ENCODE peak calls at places on chromosomes 12 and 14, in four cellular contexts. One of them, this sample, is unnamed.

GRCh38 chr14:101082036-101082435 is 178.5 kb upstream of the RTL1 start:
- DNase-seq in transverse colon: no peak
- DNase-seq in IMR-90: no peak
- DNase-seq in stomach: peak; percentile 19
- DNase-seq in this sample: no peak

GRCh38 chr14:69877492-69877891 is 1.7 kb upstream of the SMOC1 start:
- DNase-seq in transverse colon: no peak
- DNase-seq in IMR-90: peak; percentile 74
- DNase-seq in stomach: no peak
- DNase-seq in this sample: peak; percentile 34

GRCh38 chr12:63294327-63294632 is 143.3 kb upstream of the AVPR1A start:
- DNase-seq in transverse colon: no peak
- DNase-seq in IMR-90: peak; percentile 66
- DNase-seq in stomach: no peak
- DNase-seq in this sample: peak; percentile 13

GRCh38 chr12:53452159-53453077 is 516 bp downstream of the PCBP2 start:
- DNase-seq in transverse colon: peak; percentile 85
- DNase-seq in IMR-90: peak; percentile 85
- DNase-seq in stomach: peak; percentile 86
- DNase-seq in this sample: peak; percentile 96

GRCh38 chr12:122061253-122061652 is 17.3 kb upstream of the MLXIP start:
- DNase-seq in transverse colon: no peak
- DNase-seq in IMR-90: no peak
- DNase-seq in stomach: no peak
- DNase-seq in this sample: no peak

GRCh38 chr12:1504304-1505150 is 89.9 kb downstream of the FBXL14 start:
- DNase-seq in transverse colon: peak; percentile 39
- DNase-seq in IMR-90: no peak
- DNase-seq in stomach: no peak
- DNase-seq in this sample: no peak

GRCh38 chr14:79408696-79409095 is 802.6 kb downstream of the DIO2 start:
- DNase-seq in transverse colon: no peak
- DNase-seq in IMR-90: no peak
- DNase-seq in stomach: no peak
- DNase-seq in this sample: no peak

GRCh38 chr12:100830003-100830795 is 35.6 kb downstream of the ANO4 start:
- DNase-seq in transverse colon: no peak
- DNase-seq in IMR-90: no peak
- DNase-seq in stomach: no peak
- DNase-seq in this sample: no peak

GRCh38 chr14:97274626-97275025 is 477.4 kb downstream of the VRK1 start:
- DNase-seq in transverse colon: no peak
- DNase-seq in IMR-90: no peak
- DNase-seq in stomach: no peak
- DNase-seq in this sample: no peak

DNA sequence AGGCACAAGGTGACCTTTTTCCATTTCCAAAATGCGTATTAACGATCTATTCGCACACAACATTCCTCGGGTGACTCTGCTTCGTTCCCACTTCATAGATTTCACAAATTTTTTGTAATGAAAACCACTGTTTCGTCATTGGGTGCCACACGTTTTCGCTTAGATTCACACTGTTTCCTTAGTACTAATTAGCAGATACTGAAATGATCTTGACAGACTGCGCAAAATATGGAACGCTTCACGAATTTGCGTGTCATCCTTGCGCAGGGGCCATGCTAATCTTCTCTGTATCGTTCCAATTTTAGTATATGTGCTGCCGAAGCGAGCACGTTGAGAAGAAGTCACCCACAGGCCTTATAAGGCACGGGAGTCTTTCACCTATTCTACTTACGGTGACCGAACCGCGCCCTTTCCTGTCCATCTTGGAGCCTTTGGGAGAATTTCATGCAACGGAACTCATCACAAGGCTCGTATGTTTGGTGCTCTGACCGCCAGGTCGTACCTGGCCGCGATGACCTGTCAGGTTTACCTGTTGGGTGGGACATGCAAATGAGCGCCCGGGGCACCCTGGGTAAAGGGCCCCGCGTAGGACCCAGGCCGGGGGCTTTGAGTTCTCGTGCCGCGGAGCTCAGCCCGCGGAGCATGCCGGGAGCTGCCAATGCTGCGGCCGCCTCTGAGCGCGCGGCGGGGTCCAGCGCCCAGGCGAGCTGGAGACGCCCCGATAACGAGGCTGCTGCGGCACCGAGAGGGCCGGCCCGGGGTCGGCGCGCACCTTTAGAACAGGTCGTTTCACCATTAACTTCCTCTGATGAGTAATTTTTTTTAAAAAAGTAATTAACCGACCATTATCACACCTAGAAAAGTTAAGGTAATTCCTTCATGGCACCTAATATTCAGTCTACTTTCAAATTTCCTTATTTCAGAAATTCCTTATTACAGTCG is at the start of gene RNU6-8:
- DNase-seq in transverse colon: peak; percentile 92
- DNase-seq in IMR-90: peak; percentile 79
- DNase-seq in stomach: peak; percentile 86
- DNase-seq in this sample: peak; percentile 90
- TF ChIP-seq POLR2A in transverse colon: peak; percentile 55
- TF ChIP-seq POLR2A in IMR-90: no peak
- TF ChIP-seq POLR2A in stomach: no peak
- TF ChIP-seq POLR2A in this sample: no peak

GRCh38 chr12:111596985-111597730 is 2.0 kb downstream of the ATXN2 start:
- DNase-seq in transverse colon: peak; percentile 68
- DNase-seq in IMR-90: peak; percentile 55
- DNase-seq in stomach: peak; percentile 65
- DNase-seq in this sample: peak; percentile 80
- TF ChIP-seq POLR2A in transverse colon: no peak
- TF ChIP-seq POLR2A in IMR-90: peak; percentile 33
- TF ChIP-seq POLR2A in stomach: no peak
- TF ChIP-seq POLR2A in this sample: no peak

GRCh38 chr12:132560831-132561783 is 49.3 kb downstream of the LRCOL1 start:
- DNase-seq in transverse colon: peak; percentile 73
- DNase-seq in IMR-90: peak; percentile 51
- DNase-seq in stomach: peak; percentile 54
- DNase-seq in this sample: peak; percentile 82
- TF ChIP-seq POLR2A in transverse colon: no peak
- TF ChIP-seq POLR2A in IMR-90: no peak
- TF ChIP-seq POLR2A in stomach: no peak
- TF ChIP-seq POLR2A in this sample: no peak

GRCh38 chr14:56918849-56919574 is 108.7 kb upstream of the OTX2 start:
- DNase-seq in transverse colon: no peak
- DNase-seq in IMR-90: no peak
- DNase-seq in stomach: no peak
- DNase-seq in this sample: no peak
- TF ChIP-seq POLR2A in transverse colon: no peak
- TF ChIP-seq POLR2A in IMR-90: no peak
- TF ChIP-seq POLR2A in stomach: no peak
- TF ChIP-seq POLR2A in this sample: no peak

GRCh38 chr12:108517288-108518100 is 2.4 kb downstream of the FICD start:
- DNase-seq in transverse colon: no peak
- DNase-seq in IMR-90: no peak
- DNase-seq in stomach: no peak
- DNase-seq in this sample: no peak

GRCh38 chr12:108516511-108517275 is 1.6 kb downstream of the FICD start:
- DNase-seq in transverse colon: no peak
- DNase-seq in IMR-90: no peak
- DNase-seq in stomach: no peak
- DNase-seq in this sample: peak; percentile 40

GRCh38 chr12:108515916-108516315 is 839 bp downstream of the FICD start:
- DNase-seq in transverse colon: no peak
- DNase-seq in IMR-90: no peak
- DNase-seq in stomach: no peak
- DNase-seq in this sample: peak; percentile 43

GRCh38 chr12:108514468-108514972 is 557 bp upstream of the FICD start:
- DNase-seq in transverse colon: no peak
- DNase-seq in IMR-90: no peak
- DNase-seq in stomach: no peak
- DNase-seq in this sample: no peak

GRCh38 chr12:108514973-108515814 is at the start of gene FICD:
- DNase-seq in transverse colon: peak; percentile 100
- DNase-seq in IMR-90: peak; percentile 96
- DNase-seq in stomach: peak; percentile 100
- DNase-seq in this sample: peak; percentile 98
- TF ChIP-seq POLR2A in transverse colon: peak; percentile 30
- TF ChIP-seq POLR2A in IMR-90: peak; percentile 77
- TF ChIP-seq POLR2A in stomach: no peak
- TF ChIP-seq POLR2A in this sample: peak; percentile 60

GRCh38 chr12:109713187-109713984 is at the start of gene FAM222A:
- DNase-seq in transverse colon: peak; percentile 97
- DNase-seq in IMR-90: peak; percentile 93
- DNase-seq in stomach: peak; percentile 96
- DNase-seq in this sample: peak; percentile 97
- TF ChIP-seq POLR2A in transverse colon: no peak
- TF ChIP-seq POLR2A in IMR-90: peak; percentile 91
- TF ChIP-seq POLR2A in stomach: no peak
- TF ChIP-seq POLR2A in this sample: no peak

DNA sequence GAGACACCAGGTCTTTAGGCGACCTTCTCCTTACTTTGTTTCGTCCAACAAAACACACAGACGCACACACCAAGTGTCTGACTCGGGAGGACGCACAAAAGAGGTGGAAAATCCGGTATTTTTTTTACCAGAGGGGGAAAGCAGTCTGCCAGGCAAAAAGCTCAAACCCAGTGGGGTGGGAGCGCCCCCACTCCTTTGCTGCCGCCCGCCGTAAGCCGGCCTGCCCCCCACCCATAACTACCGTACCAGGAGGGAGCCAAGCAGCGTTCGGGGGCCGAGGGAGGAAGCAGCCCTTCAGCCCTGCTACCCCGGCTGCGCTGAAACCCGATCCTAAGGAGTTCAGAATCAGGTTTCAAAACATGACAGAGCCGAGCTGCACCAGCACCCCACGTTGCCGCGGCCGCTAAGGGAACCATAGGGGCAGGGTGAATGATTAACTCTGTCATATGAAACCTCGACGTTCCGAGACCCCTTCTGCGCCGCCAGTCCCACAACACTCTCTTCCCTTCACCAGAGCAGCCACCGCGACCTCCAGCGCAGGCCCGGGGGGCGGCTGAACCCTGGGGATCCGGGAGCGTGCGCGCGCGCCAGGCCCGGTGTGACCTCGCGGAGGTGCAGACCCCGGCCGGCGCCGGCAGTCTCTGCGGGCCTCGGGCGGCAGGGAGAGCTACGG is 1.9 kb downstream of the SIX4 start:
- DNase-seq in transverse colon: peak; percentile 7
- DNase-seq in IMR-90: peak; percentile 79
- DNase-seq in stomach: peak; percentile 40
- DNase-seq in this sample: peak; percentile 25
- TF ChIP-seq POLR2A in transverse colon: no peak
- TF ChIP-seq POLR2A in IMR-90: no peak
- TF ChIP-seq POLR2A in stomach: no peak
- TF ChIP-seq POLR2A in this sample: no peak

GRCh38 chr14:23094666-23095195 is at the start of gene ACIN1:
- DNase-seq in transverse colon: no peak
- DNase-seq in IMR-90: peak; percentile 86
- DNase-seq in stomach: peak; percentile 75
- DNase-seq in this sample: no peak
- TF ChIP-seq POLR2A in transverse colon: peak; percentile 66
- TF ChIP-seq POLR2A in IMR-90: peak; percentile 80
- TF ChIP-seq POLR2A in stomach: no peak
- TF ChIP-seq POLR2A in this sample: peak; percentile 91

GRCh38 chr14:64704145-64704742 is at the start of gene PLEKHG3:
- DNase-seq in transverse colon: peak; percentile 90
- DNase-seq in IMR-90: peak; percentile 69
- DNase-seq in stomach: peak; percentile 87
- DNase-seq in this sample: peak; percentile 39
- TF ChIP-seq POLR2A in transverse colon: peak; percentile 89
- TF ChIP-seq POLR2A in IMR-90: no peak
- TF ChIP-seq POLR2A in stomach: no peak
- TF ChIP-seq POLR2A in this sample: no peak